ENCODE peak calls at places on chromosomes 12 and 14, in seven cellular contexts. F is MG63; C is amniotic epithelial cell; R is choroid plexus epithelial cell; Y is activated naive CD4-positive, alpha-beta T cell treated with anti-CD3 and anti-CD28 coated beads, Interleukin-2, amount 50 U/mL, for 16 hours; J is activated naive CD8-positive, alpha-beta T cell treated with anti-CD3 and anti-CD28 coated beads, Interleukin-2, amount 50 U/mL, for 24 hours; X is anterior cingulate cortex. G is an unnamed sample.

GRCh38 chr12:57679697-57680096 is 14.2 kb upstream of the OS9 start:
- DNase-seq in R (no peak), J (no peak), F (no peak), Y (no peak), X (no peak), C (no peak), G (no peak)

GRCh38 chr12:124640096-124640495 is 72.7 kb upstream of the NCOR2 start:
- DNase-seq in C (peak; percentile 73), R (no peak), X (no peak), F (peak; percentile 60), J (no peak), Y (no peak), G (peak; percentile 85)

GRCh38 chr12:120006248-120006975 is 17.4 kb downstream of the BICDL1 start:
- DNase-seq in Y (no peak), X (no peak), R (no peak), C (no peak), J (no peak), F (no peak), G (no peak)

GRCh38 chr12:25502071-25502555 is 51.0 kb downstream of the LMNTD1 start:
- DNase-seq in X (no peak), F (no peak), Y (no peak), R (no peak), C (no peak), J (no peak), G (no peak)

GRCh38 chr12:88914967-88915366 is 334.7 kb upstream of the KITLG start:
- DNase-seq in R (no peak), X (no peak), J (no peak), Y (no peak), F (no peak), C (no peak), G (no peak)

GRCh38 chr12:62834406-62834805 is 100.5 kb downstream of the PPM1H start:
- DNase-seq in Y (no peak), R (no peak), C (no peak), J (no peak), F (peak; percentile 9), X (no peak), G (no peak)

GRCh38 chr14:51653096-51653814 is 1.5 kb downstream of the FRMD6 start:
- DNase-seq in C (peak; percentile 84), Y (no peak), R (peak; percentile 88), F (no peak), X (no peak), J (no peak), G (peak; percentile 7)

GRCh38 chr14:95998656-95999055 is 40.5 kb upstream of the C14orf132 start:
- DNase-seq in J (no peak), C (peak; percentile 36), Y (no peak), X (no peak), R (peak; percentile 73), F (no peak), G (no peak)

GRCh38 chr14:76098916-76099675 is 52.6 kb upstream of the GPATCH2L start:
- DNase-seq in R (no peak), X (no peak), Y (no peak), C (no peak), J (no peak), F (no peak), G (no peak)

GRCh38 chr12:47742253-47742825 is 16.3 kb downstream of the RAPGEF3 start:
- DNase-seq in J (peak; percentile 84), R (peak; percentile 37), F (peak; percentile 48), X (no peak), C (peak; percentile 27), Y (peak; percentile 72), G (no peak)

GRCh38 chr12:117331691-117332090 is 29.7 kb downstream of the NOS1 start:
- DNase-seq in R (no peak), Y (no peak), C (no peak), J (no peak), F (no peak), X (no peak), G (no peak)

GRCh38 chr12:132834181-132834711 is 5.6 kb upstream of the GOLGA3 start:
- DNase-seq in C (no peak), R (no peak), Y (no peak), J (peak; percentile 33), F (no peak), X (no peak), G (no peak)

GRCh38 chr12:5096241-5096880 is 52.7 kb downstream of the KCNA5 start:
- DNase-seq in Y (no peak), X (no peak), R (peak; percentile 25), F (peak; percentile 19), C (no peak), J (no peak), G (peak; percentile 61)

GRCh38 chr14:48973136-48973535 is 613.0 kb downstream of the RPS29 start:
- DNase-seq in C (peak; percentile 78), X (no peak), J (no peak), F (no peak), Y (no peak), R (peak; percentile 1), G (no peak)

GRCh38 chr12:57939291-57939690 is 2.1 kb upstream of the ATP23 start:
- DNase-seq in R (no peak), C (peak; percentile 60), Y (no peak), J (no peak), X (no peak), F (no peak), G (no peak)

GRCh38 chr14:32472512-32473472 is 143.7 kb downstream of the AKAP6 start:
- DNase-seq in J (no peak), Y (no peak), X (peak; percentile 49), R (peak; percentile 86), C (peak; percentile 59), F (peak; percentile 48), G (peak; percentile 79)

GRCh38 chr12:84183576-84183975 is 729.0 kb downstream of the SLC6A15 start:
- DNase-seq in J (no peak), F (no peak), Y (no peak), C (no peak), X (no peak), R (peak; percentile 1), G (no peak)

GRCh38 chr14:23831591-23831990 is 122.0 kb upstream of the DHRS4 start:
- DNase-seq in Y (no peak), J (peak; percentile 5), X (no peak), F (no peak), R (peak; percentile 3), C (peak; percentile 5), G (no peak)

GRCh38 chr12:50784501-50784900 is 20.6 kb downstream of the ATF1 start:
- DNase-seq in X (no peak), Y (no peak), F (no peak), C (no peak), R (no peak), J (no peak), G (no peak)

GRCh38 chr12:132803125-132803524 is 25.5 kb downstream of the GOLGA3 start:
- DNase-seq in F (no peak), X (no peak), R (no peak), J (no peak), Y (no peak), C (no peak), G (no peak)

GRCh38 chr14:98622208-98623051 is 649.6 kb downstream of the BCL11B start:
- DNase-seq in R (no peak), F (peak; percentile 12), Y (no peak), X (no peak), J (no peak), C (no peak), G (no peak)

GRCh38 chr12:65168606-65169310 is 625 bp upstream of the LEMD3 start:
- DNase-seq in X (no peak), C (no peak), F (no peak), J (no peak), Y (no peak), R (peak; percentile 11), G (no peak)

GRCh38 chr12:32533971-32534590 is 134.7 kb downstream of the FGD4 start:
- DNase-seq in J (no peak), X (no peak), C (peak; percentile 100), Y (no peak), F (peak; percentile 95), R (peak; percentile 96), G (peak; percentile 53)

GRCh38 chr12:132669166-132669879 is 17.8 kb downstream of the POLE start:
- DNase-seq in J (no peak), R (no peak), F (no peak), C (no peak), X (no peak), Y (no peak), G (no peak)

G was measured in PC-9.